ENCODE peak calls at places on chromosomes 1 and 21, in eight cellular contexts. One of them, this sample, is unnamed. For H3K9me3, the result is how much of the 10 kb centered on the place peaks cover.

GRCh38 chr1:26538480-26539412 is 9.2 kb downstream of the RPS6KA1 start:
- DNase-seq in MM.1S: peak
- DNase-seq in HepG2: peak
- DNase-seq in psoas muscle: no peak
- DNase-seq in astrocyte: no peak
- DNase-seq in cardiac muscle cell: peak
- DNase-seq in pancreas: no peak
- DNase-seq in adipocyte: peak
- DNase-seq in this sample: peak

GRCh38 chr1:18923721-18924610 is 21.6 kb upstream of the ALDH4A1 start:
- DNase-seq in MM.1S: no peak
- DNase-seq in HepG2: no peak
- DNase-seq in psoas muscle: no peak
- DNase-seq in astrocyte: no peak
- DNase-seq in cardiac muscle cell: peak
- DNase-seq in pancreas: no peak
- DNase-seq in adipocyte: peak
- DNase-seq in this sample: no peak

GRCh38 chr1:52792002-52792401 is 50.6 kb upstream of the ZYG11A start:
- DNase-seq in MM.1S: no peak
- DNase-seq in HepG2: no peak
- DNase-seq in psoas muscle: no peak
- DNase-seq in astrocyte: peak
- DNase-seq in cardiac muscle cell: peak
- DNase-seq in pancreas: no peak
- DNase-seq in adipocyte: no peak
- DNase-seq in this sample: no peak

GRCh38 chr1:233295775-233296322 is 324 bp upstream of the PCNX2 start:
- DNase-seq in MM.1S: no peak
- DNase-seq in HepG2: no peak
- DNase-seq in psoas muscle: no peak
- DNase-seq in astrocyte: no peak
- DNase-seq in cardiac muscle cell: peak
- DNase-seq in pancreas: no peak
- DNase-seq in adipocyte: no peak
- DNase-seq in this sample: no peak

GRCh38 chr1:77416692-77417450 is 135.1 kb downstream of the AK5 start:
- DNase-seq in MM.1S: no peak
- DNase-seq in HepG2: peak
- DNase-seq in psoas muscle: no peak
- DNase-seq in astrocyte: no peak
- DNase-seq in cardiac muscle cell: peak
- DNase-seq in pancreas: no peak
- DNase-seq in adipocyte: no peak
- DNase-seq in this sample: no peak

GRCh38 chr21:27647921-27648320 is 681.0 kb upstream of the ADAMTS5 start:
- DNase-seq in MM.1S: no peak
- DNase-seq in HepG2: no peak
- DNase-seq in psoas muscle: no peak
- DNase-seq in astrocyte: no peak
- DNase-seq in cardiac muscle cell: no peak
- DNase-seq in pancreas: no peak
- DNase-seq in adipocyte: no peak
- DNase-seq in this sample: no peak

GRCh38 chr1:26719205-26719604 is 23.4 kb downstream of the ARID1A start:
- DNase-seq in MM.1S: no peak
- DNase-seq in HepG2: no peak
- DNase-seq in psoas muscle: no peak
- DNase-seq in astrocyte: no peak
- DNase-seq in cardiac muscle cell: no peak
- DNase-seq in pancreas: no peak
- DNase-seq in adipocyte: no peak
- DNase-seq in this sample: no peak

GRCh38 chr1:93668951-93669350 is 12.7 kb downstream of the BCAR3 start:
- DNase-seq in MM.1S: no peak
- DNase-seq in HepG2: no peak
- DNase-seq in psoas muscle: no peak
- DNase-seq in astrocyte: no peak
- DNase-seq in cardiac muscle cell: no peak
- DNase-seq in pancreas: no peak
- DNase-seq in adipocyte: peak
- DNase-seq in this sample: no peak

GRCh38 chr21:42258150-42258884 is 39.4 kb downstream of the ABCG1 start:
- DNase-seq in MM.1S: peak
- DNase-seq in HepG2: peak
- DNase-seq in psoas muscle: peak
- DNase-seq in astrocyte: no peak
- DNase-seq in cardiac muscle cell: peak
- DNase-seq in pancreas: peak
- DNase-seq in adipocyte: peak
- DNase-seq in this sample: peak

GRCh38 chr1:205443585-205444299 is 12.1 kb downstream of the BLACAT1 start:
- DNase-seq in MM.1S: no peak
- DNase-seq in HepG2: no peak
- DNase-seq in psoas muscle: no peak
- DNase-seq in astrocyte: no peak
- DNase-seq in cardiac muscle cell: no peak
- DNase-seq in pancreas: no peak
- DNase-seq in adipocyte: no peak
- DNase-seq in this sample: no peak

GRCh38 chr1:183029591-183030000 is 6.4 kb downstream of the LAMC1 start:
- DNase-seq in MM.1S: no peak
- DNase-seq in HepG2: peak
- DNase-seq in psoas muscle: no peak
- DNase-seq in astrocyte: peak
- DNase-seq in cardiac muscle cell: peak
- DNase-seq in pancreas: no peak
- DNase-seq in adipocyte: peak
- DNase-seq in this sample: peak

GRCh38 chr1:119827010-119827409 is 15.8 kb upstream of the REG4 start:
- DNase-seq in MM.1S: no peak
- DNase-seq in HepG2: no peak
- DNase-seq in psoas muscle: no peak
- DNase-seq in astrocyte: no peak
- DNase-seq in cardiac muscle cell: peak
- DNase-seq in pancreas: no peak
- DNase-seq in adipocyte: no peak
- DNase-seq in this sample: no peak

GRCh38 chr1:214538497-214538896 is 12.9 kb downstream of the PTPN14 start:
- DNase-seq in MM.1S: no peak
- DNase-seq in HepG2: no peak
- DNase-seq in psoas muscle: no peak
- DNase-seq in astrocyte: no peak
- DNase-seq in cardiac muscle cell: peak
- DNase-seq in pancreas: no peak
- DNase-seq in adipocyte: no peak
- DNase-seq in this sample: no peak

GRCh38 chr1:56409112-56409691 is 170.2 kb downstream of the PLPP3 start:
- DNase-seq in MM.1S: peak
- DNase-seq in HepG2: peak
- DNase-seq in psoas muscle: peak
- DNase-seq in astrocyte: no peak
- DNase-seq in cardiac muscle cell: no peak
- DNase-seq in pancreas: peak
- DNase-seq in adipocyte: no peak
- DNase-seq in this sample: no peak

GRCh38 chr1:170149971-170150370 is 4.2 kb downstream of the NTMT2 start:
- DNase-seq in MM.1S: no peak
- DNase-seq in HepG2: no peak
- DNase-seq in psoas muscle: no peak
- DNase-seq in astrocyte: no peak
- DNase-seq in cardiac muscle cell: no peak
- DNase-seq in pancreas: no peak
- DNase-seq in adipocyte: no peak
- DNase-seq in this sample: no peak

GRCh38 chr1:22969224-22969829 is 3.3 kb downstream of the LACTBL1 start:
- DNase-seq in MM.1S: no peak
- DNase-seq in HepG2: no peak
- DNase-seq in psoas muscle: no peak
- DNase-seq in astrocyte: peak
- DNase-seq in cardiac muscle cell: peak
- DNase-seq in pancreas: no peak
- DNase-seq in adipocyte: peak
- DNase-seq in this sample: peak

GRCh38 chr1:162676767-162677166 is 44.5 kb downstream of the DDR2 start:
- DNase-seq in MM.1S: no peak
- DNase-seq in HepG2: no peak
- DNase-seq in psoas muscle: no peak
- DNase-seq in astrocyte: no peak
- DNase-seq in cardiac muscle cell: peak
- DNase-seq in pancreas: no peak
- DNase-seq in adipocyte: no peak
- DNase-seq in this sample: no peak

GRCh38 chr1:108719654-108720435 is 7.1 kb downstream of the FNDC7 start:
- DNase-seq in MM.1S: peak
- DNase-seq in HepG2: peak
- DNase-seq in psoas muscle: no peak
- DNase-seq in astrocyte: peak
- DNase-seq in cardiac muscle cell: peak
- DNase-seq in pancreas: no peak
- DNase-seq in adipocyte: peak
- DNase-seq in this sample: peak

GRCh38 chr1:29645586-29645985 is 409.3 kb downstream of the PTPRU start:
- DNase-seq in MM.1S: no peak
- DNase-seq in HepG2: no peak
- DNase-seq in psoas muscle: no peak
- DNase-seq in astrocyte: no peak
- DNase-seq in cardiac muscle cell: no peak
- DNase-seq in pancreas: no peak
- DNase-seq in adipocyte: no peak
- DNase-seq in this sample: no peak

GRCh38 chr1:20481158-20481617 is 4.8 kb downstream of the CAMK2N1 start:
- DNase-seq in MM.1S: no peak
- DNase-seq in HepG2: peak
- DNase-seq in psoas muscle: no peak
- DNase-seq in astrocyte: no peak
- DNase-seq in cardiac muscle cell: no peak
- DNase-seq in pancreas: no peak
- DNase-seq in adipocyte: no peak
- DNase-seq in this sample: no peak

GRCh38 chr1:55276671-55277376 is 61.7 kb upstream of the USP24 start:
- DNase-seq in MM.1S: no peak
- DNase-seq in HepG2: no peak
- DNase-seq in psoas muscle: peak
- DNase-seq in astrocyte: no peak
- DNase-seq in cardiac muscle cell: no peak
- DNase-seq in pancreas: no peak
- DNase-seq in adipocyte: no peak
- DNase-seq in this sample: no peak

GRCh38 chr1:115445090-115445489 is 107.0 kb upstream of the NGF start:
- DNase-seq in MM.1S: no peak
- DNase-seq in HepG2: no peak
- DNase-seq in psoas muscle: no peak
- DNase-seq in astrocyte: no peak
- DNase-seq in cardiac muscle cell: no peak
- DNase-seq in pancreas: no peak
- DNase-seq in adipocyte: no peak
- DNase-seq in this sample: no peak

GRCh38 chr1:4006676-4007374 is 106.8 kb upstream of the C1orf174 start:
- DNase-seq in MM.1S: no peak
- DNase-seq in HepG2: no peak
- DNase-seq in psoas muscle: no peak
- DNase-seq in astrocyte: no peak
- DNase-seq in cardiac muscle cell: no peak
- DNase-seq in pancreas: no peak
- DNase-seq in adipocyte: no peak
- DNase-seq in this sample: no peak

GRCh38 chr1:248593226-248593625 is 4.3 kb downstream of the OR2T10 start:
- DNase-seq in MM.1S: no peak
- DNase-seq in HepG2: no peak
- DNase-seq in psoas muscle: no peak
- DNase-seq in astrocyte: no peak
- DNase-seq in cardiac muscle cell: no peak
- DNase-seq in pancreas: no peak
- DNase-seq in adipocyte: no peak
- DNase-seq in this sample: no peak

GRCh38 chr1:201739492-201740085 is 89.4 kb upstream of the IPO9 start:
- DNase-seq in MM.1S: peak
- DNase-seq in HepG2: no peak
- DNase-seq in psoas muscle: no peak
- DNase-seq in astrocyte: no peak
- DNase-seq in cardiac muscle cell: peak
- DNase-seq in pancreas: peak
- DNase-seq in adipocyte: peak
- DNase-seq in this sample: no peak

GRCh38 chr1:36400825-36401601 is 3.3 kb upstream of the LSM10 start:
- DNase-seq in MM.1S: peak
- DNase-seq in HepG2: peak
- DNase-seq in psoas muscle: peak
- DNase-seq in astrocyte: no peak
- DNase-seq in cardiac muscle cell: peak
- DNase-seq in pancreas: no peak
- DNase-seq in adipocyte: no peak
- DNase-seq in this sample: peak

GRCh38 chr1:86778510-86779218 is 74.3 kb downstream of the SH3GLB1 start:
- DNase-seq in MM.1S: no peak
- DNase-seq in HepG2: no peak
- DNase-seq in psoas muscle: no peak
- DNase-seq in astrocyte: peak
- DNase-seq in cardiac muscle cell: peak
- DNase-seq in pancreas: no peak
- DNase-seq in adipocyte: no peak
- DNase-seq in this sample: no peak

GRCh38 chr1:44521378-44522080 is 116.5 kb downstream of the RNF220 start:
- DNase-seq in MM.1S: no peak
- DNase-seq in HepG2: no peak
- DNase-seq in psoas muscle: no peak
- DNase-seq in astrocyte: no peak
- DNase-seq in cardiac muscle cell: no peak
- DNase-seq in pancreas: no peak
- DNase-seq in adipocyte: no peak
- DNase-seq in this sample: no peak
- H3K4me3 ChIP-seq in MM.1S: no peak
- H3K4me3 ChIP-seq in HepG2: no peak
- H3K4me3 ChIP-seq in psoas muscle: no peak
- H3K4me3 ChIP-seq in astrocyte: no peak
- H3K4me3 ChIP-seq in cardiac muscle cell: no peak
- H3K4me3 ChIP-seq in pancreas: no peak
- H3K4me3 ChIP-seq in adipocyte: no peak
- H3K4me3 ChIP-seq in this sample: no peak

GRCh38 chr21:44517175-44517899 is 22.7 kb downstream of the KRTAP10-1 start:
- DNase-seq in MM.1S: peak
- DNase-seq in HepG2: peak
- DNase-seq in psoas muscle: peak
- DNase-seq in astrocyte: no peak
- DNase-seq in cardiac muscle cell: no peak
- DNase-seq in pancreas: peak
- DNase-seq in adipocyte: no peak
- DNase-seq in this sample: peak
- H3K9me3 ChIP-seq in MM.1S: under half
- H3K9me3 ChIP-seq in HepG2: under half
- H3K9me3 ChIP-seq in psoas muscle: under half
- H3K9me3 ChIP-seq in astrocyte: under half
- H3K9me3 ChIP-seq in cardiac muscle cell: under half
- H3K9me3 ChIP-seq in pancreas: under half
- H3K9me3 ChIP-seq in adipocyte: under half
- H3K9me3 ChIP-seq in this sample: under half

GRCh38 chr1:50414853-50415234 is 8.4 kb downstream of the DMRTA2 start:
- DNase-seq in MM.1S: no peak
- DNase-seq in HepG2: no peak
- DNase-seq in psoas muscle: no peak
- DNase-seq in astrocyte: no peak
- DNase-seq in cardiac muscle cell: no peak
- DNase-seq in pancreas: no peak
- DNase-seq in adipocyte: no peak
- DNase-seq in this sample: no peak
- H3K4me3 ChIP-seq in MM.1S: no peak
- H3K4me3 ChIP-seq in HepG2: no peak
- H3K4me3 ChIP-seq in psoas muscle: no peak
- H3K4me3 ChIP-seq in astrocyte: no peak
- H3K4me3 ChIP-seq in cardiac muscle cell: no peak
- H3K4me3 ChIP-seq in pancreas: no peak
- H3K4me3 ChIP-seq in adipocyte: no peak
- H3K4me3 ChIP-seq in this sample: no peak

GRCh38 chr21:33022828-33023573 is 2.7 kb upstream of the OLIG2 start:
- DNase-seq in MM.1S: no peak
- DNase-seq in HepG2: no peak
- DNase-seq in psoas muscle: no peak
- DNase-seq in astrocyte: no peak
- DNase-seq in cardiac muscle cell: no peak
- DNase-seq in pancreas: no peak
- DNase-seq in adipocyte: no peak
- DNase-seq in this sample: no peak
- H3K9me3 ChIP-seq in MM.1S: under half
- H3K9me3 ChIP-seq in HepG2: under half
- H3K9me3 ChIP-seq in psoas muscle: under half
- H3K9me3 ChIP-seq in astrocyte: under half
- H3K9me3 ChIP-seq in cardiac muscle cell: under half
- H3K9me3 ChIP-seq in pancreas: under half
- H3K9me3 ChIP-seq in adipocyte: under half
- H3K9me3 ChIP-seq in this sample: under half

This sample was measured in MG63.